ENCODE peak calls at places on chromosomes 7 and 10, in four cellular contexts. X is endothelial cell of umbilical vein, U is colonic mucosa, R is HCT116. C is an unnamed sample.

GRCh38 chr7:95549818-95550529 is 46.3 kb downstream of the PDK4 start:
- DNase-seq in R (peak; percentile 51), X (peak; percentile 93), U (peak; percentile 81), C (peak; percentile 86)

GRCh38 chr7:34070486-34071323 is 165.4 kb downstream of the BMPER start:
- DNase-seq in R (no peak), X (peak; percentile 65), U (no peak), C (no peak)

GRCh38 chr10:130957423-130957822 is 354.1 kb downstream of the TCERG1L start:
- DNase-seq in U (no peak), X (no peak), R (no peak), C (no peak)

GRCh38 chr10:87092861-87093460 is 1.7 kb downstream of the GLUD1 start:
- DNase-seq in U (peak; percentile 77), R (no peak), X (peak; percentile 46), C (peak; percentile 41)

GRCh38 chr7:22357311-22358175 is 589 bp upstream of the RAPGEF5 start:
- DNase-seq in R (peak; percentile 36), X (peak; percentile 56), U (peak; percentile 72), C (peak; percentile 92)

GRCh38 chr7:100965723-100966541 is 3.4 kb upstream of the MUC12 start:
- DNase-seq in U (peak; percentile 94), X (peak; percentile 49), R (peak; percentile 91), C (peak; percentile 74)

GRCh38 chr7:96408881-96409280 is 87.0 kb upstream of the SLC25A13 start:
- DNase-seq in R (no peak), X (no peak), U (no peak), C (no peak)

GRCh38 chr10:75233444-75234016 is 2.2 kb downstream of the COMTD1 start:
- DNase-seq in X (no peak), R (no peak), U (peak; percentile 42), C (peak; percentile 20)

GRCh38 chr10:90175161-90175681 is 473.8 kb downstream of the KIF20B start:
- DNase-seq in U (peak; percentile 18), R (no peak), X (no peak), C (peak; percentile 87)

GRCh38 chr7:83947260-83947659 is 247.3 kb downstream of the SEMA3A start:
- DNase-seq in X (no peak), R (peak; percentile 19), U (no peak), C (peak; percentile 10)

GRCh38 chr10:57141708-57142107 is 780.6 kb upstream of the ZWINT start:
- DNase-seq in X (no peak), R (no peak), U (no peak), C (no peak)

GRCh38 chr7:127251458-127252379 is 1.0 kb downstream of the GRM8 start:
- DNase-seq in R (no peak), U (peak; percentile 35), X (no peak), C (peak; percentile 21)

GRCh38 chr7:148607151-148607661 is 16.6 kb downstream of the C7orf33 start:
- DNase-seq in U (no peak), X (no peak), R (no peak), C (no peak)

GRCh38 chr7:80324032-80324431 is 187.8 kb downstream of the GNAT3 start:
- DNase-seq in U (no peak), X (peak; percentile 37), R (no peak), C (peak; percentile 93)

GRCh38 chr7:54860003-54860775 is 101.2 kb upstream of the SEC61G start:
- DNase-seq in X (no peak), U (no peak), R (no peak), C (peak; percentile 49)

GRCh38 chr10:28367865-28368541 is 65.1 kb upstream of the MPP7 start:
- DNase-seq in U (peak; percentile 34), X (no peak), R (no peak), C (no peak)

GRCh38 chr7:30469303-30469702 is 9.3 kb downstream of the NOD1 start:
- DNase-seq in R (peak; percentile 8), U (peak; percentile 67), X (peak; percentile 99), C (peak; percentile 95)

DNA sequence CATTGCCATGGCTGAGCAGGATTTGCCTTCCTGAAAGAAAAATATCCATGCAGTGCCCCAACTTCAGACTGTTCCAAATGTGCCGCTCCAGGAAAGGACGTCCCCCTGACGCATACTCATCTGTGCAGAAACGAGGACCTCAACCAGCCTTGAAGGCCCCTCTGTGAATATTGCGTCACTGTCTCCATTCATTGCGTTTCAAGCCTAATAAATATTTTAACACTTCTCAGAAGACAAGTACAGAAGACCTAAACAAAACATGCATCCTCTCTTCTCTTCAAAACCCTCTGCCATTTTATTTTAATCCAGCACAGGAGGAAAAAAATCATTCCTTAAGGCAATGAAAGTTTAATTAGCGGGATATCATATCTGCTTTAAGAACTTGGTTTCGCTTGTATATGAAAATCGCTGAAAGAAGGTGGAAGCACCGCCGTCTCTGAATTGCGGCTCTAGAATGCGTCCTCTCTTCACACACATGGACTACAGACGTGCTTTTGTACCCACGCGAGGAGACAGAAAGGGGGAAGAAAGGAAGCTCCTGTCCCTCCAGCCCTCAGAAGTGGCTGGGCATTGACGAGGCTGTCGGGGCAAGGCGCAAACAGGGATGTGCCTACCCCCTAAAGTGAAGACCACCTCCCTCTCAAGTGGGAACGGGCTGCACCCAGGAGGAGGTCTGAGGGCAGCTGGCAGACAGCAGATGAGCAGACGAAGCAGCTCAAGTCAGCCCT is 36.8 kb downstream of the RGS10 start:
- DNase-seq in X (no peak), R (no peak), U (no peak), C (no peak)
- H3K9ac ChIP-seq in X (no peak overlapping the region), R (no peak overlapping the region), U (no peak overlapping the region), C (no peak overlapping the region)

DNA sequence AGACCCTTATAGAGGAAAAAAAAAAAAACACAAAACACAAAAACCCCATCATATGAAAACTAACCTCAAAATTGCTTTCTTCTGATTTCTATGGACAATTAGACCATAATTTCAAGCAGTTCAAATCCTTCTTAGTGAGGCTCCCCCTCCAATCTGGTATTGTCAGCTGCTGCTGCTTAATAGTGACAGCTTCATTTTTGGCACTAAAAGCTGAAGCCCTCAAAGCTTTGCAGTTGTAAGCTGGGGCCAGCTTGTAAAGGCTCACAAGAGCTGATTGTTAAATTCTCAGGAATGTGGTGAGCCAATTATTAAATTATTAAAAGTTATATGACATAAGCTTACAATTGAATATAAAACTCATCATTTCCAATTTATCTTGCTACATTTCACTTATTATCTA is 21.9 kb downstream of the ATXN7L1 start:
- DNase-seq in R (no peak), U (no peak), X (no peak), C (no peak)
- H3K9ac ChIP-seq in R (no peak overlapping the region), U (no peak overlapping the region), X (no peak overlapping the region), C (no peak overlapping the region)

GRCh38 chr10:34127676-34128075 is 687.4 kb downstream of the PARD3 start:
- DNase-seq in X (no peak), U (no peak), R (no peak), C (no peak)
- H3K9ac ChIP-seq in X (no peak overlapping the region), U (no peak overlapping the region), R (no peak overlapping the region), C (no peak overlapping the region)

GRCh38 chr10:2208106-2208505 is 470.8 kb upstream of the ADARB2 start:
- DNase-seq in U (no peak), X (no peak), R (no peak), C (no peak)
- H3K9ac ChIP-seq in U (no peak overlapping the region), X (no peak overlapping the region), R (no peak overlapping the region), C (no peak overlapping the region)